ENCODE peak calls at places on chromosomes 7 and 10, in eight cellular contexts. V is HCT116, J is GM23338, S is hepatocyte, T is mesenchymal stem cell, F is GM23248, Q is fibroblast of lung, Z is PC-3. N is an unnamed sample. For H3K27me3, the result is how much of the 10 kb centered on the place peaks cover.

GRCh38 chr7:126803060-126803665 is 449.6 kb downstream of the GRM8 start:
- DNase-seq in V (peak), J (peak), S (peak), T (peak), F (peak), Q (peak), Z (peak), N (peak)

GRCh38 chr10:29535012-29535777 is 99.6 kb downstream of the SVIL start:
- DNase-seq in V (peak), J (peak), S (peak), T (peak), F (peak), Q (peak), Z (peak), N (peak)

GRCh38 chr10:61096056-61096455 is 152.1 kb upstream of the RHOBTB1 start:
- DNase-seq in V (no peak), J (no peak), S (no peak), T (no peak), F (no peak), Q (no peak), Z (no peak), N (no peak)

GRCh38 chr10:99658622-99659030 is 683 bp upstream of the ENTPD7 start:
- DNase-seq in V (peak), J (peak), S (peak), T (peak), F (peak), Q (peak), Z (no peak), N (peak)

GRCh38 chr7:150992833-150993302 is 2.1 kb downstream of the NOS3 start:
- DNase-seq in V (no peak), J (peak), S (peak), T (peak), F (peak), Q (peak), Z (no peak), N (peak)

GRCh38 chr10:71998840-71999194 is 34.6 kb downstream of the CHST3 start:
- DNase-seq in V (no peak), J (no peak), S (peak), T (peak), F (peak), Q (peak), Z (peak), N (peak)

GRCh38 chr7:92313055-92313454 is 67.3 kb downstream of the ANKIB1 start:
- DNase-seq in V (no peak), J (no peak), S (no peak), T (no peak), F (no peak), Q (no peak), Z (no peak), N (no peak)

GRCh38 chr7:100825760-100826545 is 1.4 kb downstream of the EPHB4 start:
- DNase-seq in V (no peak), J (peak), S (peak), T (peak), F (peak), Q (peak), Z (peak), N (peak)

GRCh38 chr10:3420527-3421469 is 248.2 kb upstream of the PITRM1 start:
- DNase-seq in V (no peak), J (no peak), S (no peak), T (no peak), F (no peak), Q (no peak), Z (no peak), N (peak)

GRCh38 chr7:139734395-139734794 is 43.4 kb downstream of the HIPK2 start:
- DNase-seq in V (no peak), J (no peak), S (peak), T (peak), F (peak), Q (peak), Z (peak), N (peak)

GRCh38 chr10:108862691-108863350 is 1060.5 kb downstream of the XPNPEP1 start:
- DNase-seq in V (no peak), J (no peak), S (no peak), T (peak), F (peak), Q (peak), Z (peak), N (no peak)

GRCh38 chr7:69245646-69246045 is 352.6 kb upstream of the AUTS2 start:
- DNase-seq in V (no peak), J (no peak), S (no peak), T (no peak), F (no peak), Q (peak), Z (no peak), N (no peak)

GRCh38 chr10:119268871-119269506 is 61.6 kb downstream of the GRK5 start:
- DNase-seq in V (no peak), J (no peak), S (no peak), T (peak), F (no peak), Q (no peak), Z (no peak), N (no peak)

GRCh38 chr10:62046522-62047239 is 145.2 kb downstream of the ARID5B start:
- DNase-seq in V (no peak), J (no peak), S (peak), T (peak), F (peak), Q (peak), Z (peak), N (no peak)

GRCh38 chr7:26993816-26994810 is 101.7 kb downstream of the HOXA1 start:
- DNase-seq in V (no peak), J (no peak), S (no peak), T (no peak), F (peak), Q (peak), Z (no peak), N (no peak)

GRCh38 chr10:97593423-97593822 is 3.9 kb downstream of the C10orf62 start:
- DNase-seq in V (no peak), J (no peak), S (no peak), T (no peak), F (peak), Q (peak), Z (no peak), N (no peak)

GRCh38 chr7:97179454-97180104 is 62.1 kb downstream of the SDHAF3 start:
- DNase-seq in V (peak), J (peak), S (peak), T (peak), F (peak), Q (peak), Z (peak), N (peak)

GRCh38 chr10:43254199-43254730 is 12.6 kb downstream of the RASGEF1A start:
- DNase-seq in V (no peak), J (no peak), S (peak), T (no peak), F (no peak), Q (no peak), Z (no peak), N (peak)

GRCh38 chr10:112827951-112828350 is 122.1 kb upstream of the TCF7L2 start:
- DNase-seq in V (no peak), J (no peak), S (no peak), T (no peak), F (peak), Q (no peak), Z (peak), N (no peak)

GRCh38 chr7:151134743-151135524 is 32.6 kb downstream of the GBX1 start:
- DNase-seq in V (no peak), J (no peak), S (no peak), T (no peak), F (no peak), Q (no peak), Z (no peak), N (peak)

GRCh38 chr10:86670290-86670811 is 2.0 kb downstream of the LDB3 start:
- DNase-seq in V (no peak), J (no peak), S (no peak), T (no peak), F (no peak), Q (no peak), Z (no peak), N (no peak)

GRCh38 chr7:35605760-35606159 is 89.2 kb downstream of the HERPUD2 start:
- DNase-seq in V (no peak), J (no peak), S (no peak), T (peak), F (peak), Q (peak), Z (peak), N (peak)

GRCh38 chr10:2731940-2732339 is 335.4 kb upstream of the PFKP start:
- DNase-seq in V (no peak), J (no peak), S (no peak), T (no peak), F (no peak), Q (no peak), Z (no peak), N (no peak)

GRCh38 chr7:90833443-90833842 is 237.3 kb downstream of the CDK14 start:
- DNase-seq in V (no peak), J (no peak), S (no peak), T (peak), F (peak), Q (peak), Z (no peak), N (no peak)

GRCh38 chr7:110775046-110775445 is 315.9 kb upstream of the LRRN3 start:
- DNase-seq in V (no peak), J (no peak), S (no peak), T (peak), F (peak), Q (peak), Z (no peak), N (no peak)

GRCh38 chr10:84685047-84685660 is 356.8 kb downstream of the CCSER2 start:
- DNase-seq in V (no peak), J (no peak), S (no peak), T (no peak), F (no peak), Q (no peak), Z (no peak), N (no peak)

GRCh38 chr7:137633133-137633532 is 213.6 kb downstream of the DGKI start:
- DNase-seq in V (no peak), J (no peak), S (no peak), T (no peak), F (peak), Q (no peak), Z (no peak), N (no peak)

GRCh38 chr7:80896856-80897598 is 21.8 kb downstream of the SEMA3C start:
- DNase-seq in V (no peak), J (no peak), S (no peak), T (no peak), F (peak), Q (no peak), Z (no peak), N (peak)

GRCh38 chr7:48140001-48140681 is 31.1 kb upstream of the ABCA13 start:
- DNase-seq in V (no peak), J (no peak), S (peak), T (peak), F (peak), Q (peak), Z (peak), N (no peak)

GRCh38 chr7:22442187-22442886 is 57.7 kb downstream of the STEAP1B start:
- DNase-seq in V (no peak), J (peak), S (no peak), T (no peak), F (no peak), Q (no peak), Z (peak), N (no peak)

GRCh38 chr7:22445140-22445722 is 54.8 kb downstream of the STEAP1B start:
- DNase-seq in V (no peak), J (peak), S (no peak), T (no peak), F (no peak), Q (no peak), Z (no peak), N (peak)

GRCh38 chr7:22444181-22444966 is 55.6 kb downstream of the STEAP1B start:
- DNase-seq in V (no peak), J (no peak), S (no peak), T (no peak), F (no peak), Q (peak), Z (peak), N (no peak)

GRCh38 chr7:22442887-22443369 is 57.1 kb downstream of the STEAP1B start:
- DNase-seq in V (no peak), J (no peak), S (no peak), T (no peak), F (no peak), Q (no peak), Z (no peak), N (no peak)

DNA sequence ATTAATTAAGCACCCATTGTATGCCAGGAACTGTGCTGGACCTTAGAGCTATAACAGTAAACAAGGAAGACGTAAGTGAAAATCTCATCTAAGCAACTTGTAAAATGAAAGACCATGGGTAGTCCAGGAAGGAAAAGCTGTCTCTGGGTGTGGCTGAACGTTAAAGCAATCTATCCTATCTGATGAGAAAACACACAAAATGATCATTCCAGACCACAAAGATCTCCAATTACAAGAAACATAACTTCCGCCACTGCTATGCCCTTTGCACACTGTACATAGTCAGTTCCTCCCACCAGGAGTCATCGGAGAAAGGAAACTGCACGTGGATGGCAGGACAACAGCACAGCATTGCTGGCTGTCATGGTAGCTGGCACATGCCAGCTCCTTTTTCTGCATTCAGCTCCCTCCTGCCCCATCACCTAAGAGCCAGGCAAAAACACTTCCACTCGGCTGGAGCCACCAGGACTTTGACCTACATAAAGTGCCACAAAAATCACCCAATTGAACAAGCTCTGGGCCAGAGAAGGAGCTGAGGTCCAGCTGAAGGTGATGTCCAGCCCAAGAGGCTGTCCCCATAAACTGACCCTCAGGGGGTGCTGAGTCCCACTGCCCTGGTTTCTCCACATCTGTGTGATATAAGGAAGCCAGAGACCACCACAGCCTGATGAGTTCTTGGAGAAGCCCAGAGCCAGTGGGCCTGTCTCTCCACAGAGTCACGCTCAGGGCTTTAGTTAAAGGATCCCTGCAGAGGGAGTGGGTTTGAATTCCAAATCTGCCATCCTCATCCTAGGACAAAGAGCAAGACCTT is 56.4 kb downstream of the STEAP1B start:
- DNase-seq in V (no peak), J (no peak), S (peak), T (no peak), F (peak), Q (peak), Z (peak), N (peak)
- H3K4me3 ChIP-seq in V (no peak), J (no peak), S (no peak), T (no peak), F (no peak), Q (no peak), Z (peak), N (no peak)

DNA sequence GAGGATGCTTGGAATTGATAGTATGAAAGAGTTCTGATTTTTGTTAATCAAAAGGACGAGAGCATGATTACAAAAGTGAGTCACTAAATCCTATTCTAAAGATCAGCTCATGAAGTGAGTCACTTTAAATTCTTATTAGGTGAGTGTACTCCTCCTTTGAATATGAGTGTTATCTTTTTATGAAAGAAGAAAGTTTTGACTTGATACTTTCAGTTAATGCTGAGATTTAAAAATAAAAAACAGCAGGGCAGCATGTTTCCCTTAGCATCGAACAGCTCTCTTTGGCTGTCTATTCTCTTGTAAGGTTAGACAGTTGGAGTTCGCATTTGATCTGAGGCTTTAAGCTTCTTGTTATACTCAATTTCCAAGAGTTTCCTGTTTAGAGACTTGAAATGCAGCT is 222.0 kb downstream of the TWIST1 start:
- DNase-seq in V (peak), J (no peak), S (no peak), T (peak), F (peak), Q (peak), Z (peak), N (no peak)
- H2AFZ ChIP-seq in V (peak), J (no peak), S (no peak), T (no peak), F (peak), Q (peak), Z (peak), N (peak)

GRCh38 chr7:157927313-157927925 is 590.6 kb downstream of the DNAJB6 start:
- DNase-seq in V (no peak), J (no peak), S (no peak), T (no peak), F (no peak), Q (no peak), Z (no peak), N (no peak)
- H3K27me3 ChIP-seq in V (under half), J (under half), S (under half), T (under half), F (under half), Q (under half), Z (under half), N (under half)

GRCh38 chr7:55019329-55019690 is 493 bp downstream of the EGFR start:
- DNase-seq in V (no peak), J (peak), S (peak), T (peak), F (peak), Q (peak), Z (peak), N (peak)

GRCh38 chr7:55020481-55020871 is 1.7 kb downstream of the EGFR start:
- DNase-seq in V (no peak), J (no peak), S (peak), T (peak), F (peak), Q (peak), Z (peak), N (peak)

GRCh38 chr7:55017841-55018240 is 976 bp upstream of the EGFR start:
- DNase-seq in V (no peak), J (no peak), S (no peak), T (no peak), F (no peak), Q (no peak), Z (no peak), N (peak)

GRCh38 chr7:55019691-55020480 is 1.1 kb downstream of the EGFR start:
- DNase-seq in V (no peak), J (peak), S (peak), T (peak), F (peak), Q (peak), Z (peak), N (peak)

GRCh38 chr7:55018361-55019328 is at the start of gene EGFR:
- DNase-seq in V (peak), J (peak), S (peak), T (peak), F (peak), Q (peak), Z (peak), N (peak)
- H3K4me3 ChIP-seq in V (peak), J (peak), S (peak), T (peak), F (peak), Q (peak), Z (peak), N (peak)

GRCh38 chr10:125555743-125556142 is 127.2 kb downstream of the TEX36 start:
- DNase-seq in V (no peak), J (no peak), S (no peak), T (no peak), F (no peak), Q (no peak), Z (no peak), N (no peak)

GRCh38 chr10:125555267-125555666 is 127.7 kb downstream of the TEX36 start:
- DNase-seq in V (no peak), J (no peak), S (no peak), T (no peak), F (no peak), Q (no peak), Z (no peak), N (no peak)

GRCh38 chr10:125553091-125553490 is 129.9 kb downstream of the TEX36 start:
- DNase-seq in V (no peak), J (no peak), S (no peak), T (no peak), F (no peak), Q (no peak), Z (no peak), N (no peak)

GRCh38 chr10:125554016-125554703 is 128.8 kb downstream of the TEX36 start:
- DNase-seq in V (no peak), J (no peak), S (no peak), T (no peak), F (no peak), Q (no peak), Z (no peak), N (no peak)

GRCh38 chr10:125554753-125555152 is 128.2 kb downstream of the TEX36 start:
- DNase-seq in V (no peak), J (no peak), S (no peak), T (no peak), F (no peak), Q (no peak), Z (no peak), N (no peak)
- H2AFZ ChIP-seq in V (no peak), J (peak), S (no peak), T (no peak), F (no peak), Q (no peak), Z (no peak), N (no peak)

GRCh38 chr7:155424301-155425010 is 33.5 kb upstream of the EN2 start:
- DNase-seq in V (no peak), J (no peak), S (no peak), T (no peak), F (no peak), Q (no peak), Z (no peak), N (no peak)
- H3K27me3 ChIP-seq in V (under half), J (under half), S (under half), T (under half), F (under half), Q (under half), Z (half or more), N (under half)

DNA sequence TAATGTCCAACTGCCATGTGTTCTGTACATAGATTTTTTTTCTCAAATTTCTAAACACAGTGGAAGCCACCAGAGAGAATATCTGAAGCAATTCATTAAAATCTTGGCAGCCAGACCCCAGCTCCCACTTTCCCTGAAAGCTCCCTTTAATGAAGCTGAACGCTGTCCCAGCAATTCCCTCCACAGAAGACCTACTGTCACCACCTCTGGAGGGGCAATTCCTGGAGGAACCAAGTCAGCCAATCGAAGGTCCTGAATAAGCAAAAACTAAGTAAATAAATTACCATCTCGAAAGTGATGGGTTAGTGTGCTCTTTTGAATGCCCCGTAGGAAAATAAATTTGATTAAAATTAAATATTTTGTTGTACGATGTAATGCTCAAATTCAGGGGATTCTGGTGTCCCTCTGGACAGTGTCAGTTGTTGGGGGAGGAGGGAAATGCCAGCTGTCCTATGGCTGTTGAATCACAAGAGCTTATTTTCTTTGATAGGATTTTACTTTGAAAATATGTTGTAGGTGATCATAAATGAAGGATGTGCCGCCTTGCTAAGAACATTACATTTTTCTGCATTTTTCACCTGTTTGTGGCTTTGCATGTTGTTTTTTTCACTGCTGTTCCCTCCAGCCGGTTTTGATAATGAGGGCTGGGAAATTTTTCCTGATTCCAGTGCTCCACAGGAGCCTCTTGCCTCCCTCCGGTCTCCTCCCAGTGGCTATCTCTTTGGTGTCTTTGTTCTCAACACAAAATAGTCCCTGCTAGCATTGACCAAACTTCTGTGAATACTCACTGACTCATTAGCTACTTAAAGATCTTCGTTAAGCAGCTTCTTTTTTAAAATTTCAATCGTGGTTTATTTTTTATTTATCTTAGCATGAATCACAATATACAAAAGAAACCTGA is 9.3 kb upstream of the GSAP start:
- DNase-seq in V (peak), J (peak), S (no peak), T (peak), F (peak), Q (peak), Z (peak), N (peak)
- H3K4me3 ChIP-seq in V (peak), J (peak), S (no peak), T (no peak), F (peak), Q (peak), Z (peak), N (peak)